ENCODE peak calls at places on chromosomes 3 and 15, in six cellular contexts. F is brain microvascular endothelial cell, P is hepatocyte, H is prostate gland, T is heart right ventricle, W is uterus. V is an unnamed sample. For H3K36me3, the result is how much of the 10 kb centered on the place peaks cover.

GRCh38 chr3:26505399-26505798 is 117.2 kb upstream of the LRRC3B start:
- DNase-seq in W (no peak), T (no peak), F (no peak), P (no peak), H (no peak), V (no peak)

GRCh38 chr15:96355561-96356129 is 25.1 kb downstream of the NR2F2 start:
- DNase-seq in W (no peak), F (no peak), P (no peak), H (no peak), T (no peak), V (no peak)

GRCh38 chr15:25933456-25934158 is 70.5 kb upstream of the ATP10A start:
- DNase-seq in H (peak), P (peak), F (peak), W (peak), T (peak), V (peak)

GRCh38 chr15:40325188-40325587 is 1.7 kb downstream of the INAFM2 start:
- DNase-seq in P (no peak), T (no peak), F (no peak), H (no peak), W (no peak), V (no peak)

GRCh38 chr3:109081746-109082510 is 36.0 kb downstream of the MORC1 start:
- DNase-seq in F (peak), W (no peak), T (no peak), P (peak), H (peak), V (no peak)

GRCh38 chr15:64466408-64467116 is 6.2 kb downstream of the ZNF609 start:
- DNase-seq in H (no peak), T (no peak), P (no peak), F (no peak), W (no peak), V (no peak)

GRCh38 chr15:56245871-56246814 is 2.5 kb upstream of the RFX7 start:
- DNase-seq in W (peak), P (peak), T (peak), H (peak), F (peak), V (peak)

GRCh38 chr15:67177750-67178149 is 76.7 kb downstream of the AAGAB start:
- DNase-seq in H (no peak), T (no peak), F (no peak), P (no peak), W (no peak), V (peak)

GRCh38 chr3:22414239-22414638 is 663.2 kb upstream of the ZNF385D start:
- DNase-seq in F (no peak), P (no peak), H (no peak), T (no peak), W (no peak), V (no peak)

GRCh38 chr3:5090197-5090596 is 31.9 kb upstream of the ARL8B start:
- DNase-seq in W (no peak), F (no peak), P (no peak), H (no peak), T (no peak), V (no peak)

GRCh38 chr15:39127151-39127815 is 453.6 kb upstream of the THBS1 start:
- DNase-seq in P (no peak), T (no peak), H (no peak), F (no peak), W (no peak), V (no peak)

GRCh38 chr3:33751320-33751719 is 33.3 kb upstream of the CLASP2 start:
- DNase-seq in P (no peak), T (no peak), F (no peak), H (no peak), W (no peak), V (no peak)

GRCh38 chr3:65888980-65889706 is 149.6 kb downstream of the MAGI1 start:
- DNase-seq in W (no peak), F (peak), H (no peak), T (no peak), P (peak), V (no peak)

GRCh38 chr3:13500133-13500885 is 20.2 kb downstream of the HDAC11 start:
- DNase-seq in F (peak), T (no peak), P (no peak), H (no peak), W (no peak), V (peak)

GRCh38 chr3:68973635-68974034 is 39.8 kb downstream of the EOGT start:
- DNase-seq in T (no peak), F (no peak), P (no peak), W (no peak), H (no peak), V (no peak)

GRCh38 chr3:194375473-194375872 is 5.9 kb upstream of the LRRC15 start:
- DNase-seq in H (no peak), P (peak), F (no peak), T (no peak), W (no peak), V (no peak)

GRCh38 chr3:15330031-15330596 is 2.3 kb downstream of the SH3BP5 start:
- DNase-seq in F (peak), T (no peak), H (no peak), W (peak), P (peak), V (no peak)

GRCh38 chr15:26772588-26773484 is at the start of gene GABRB3:
- DNase-seq in F (no peak), H (peak), W (no peak), T (peak), P (peak), V (peak)

GRCh38 chr3:123202451-123202850 is 708 bp downstream of the SEC22A start:
- DNase-seq in T (no peak), H (no peak), F (peak), W (peak), P (peak), V (no peak)

GRCh38 chr3:141410408-141410807 is 42.1 kb downstream of the ZBTB38 start:
- DNase-seq in F (peak), W (peak), P (no peak), T (no peak), H (no peak), V (no peak)

GRCh38 chr3:197345381-197345780 is 47.0 kb upstream of the DLG1 start:
- DNase-seq in T (no peak), P (no peak), W (no peak), F (no peak), H (no peak), V (no peak)

GRCh38 chr15:81256916-81257315 is 60.2 kb downstream of the IL16 start:
- DNase-seq in H (no peak), W (no peak), T (no peak), F (no peak), P (peak), V (no peak)

GRCh38 chr15:67120839-67121540 is 55.6 kb downstream of the SMAD3 start:
- DNase-seq in P (peak), H (peak), W (peak), T (peak), F (peak), V (peak)

GRCh38 chr3:138271189-138271794 is 58.4 kb downstream of the NME9 start:
- DNase-seq in W (no peak), H (no peak), T (no peak), F (no peak), P (no peak), V (no peak)
- H3K36me3 ChIP-seq in W (under half), H (under half), T (under half), F (under half), P (under half), V (half or more)

DNA sequence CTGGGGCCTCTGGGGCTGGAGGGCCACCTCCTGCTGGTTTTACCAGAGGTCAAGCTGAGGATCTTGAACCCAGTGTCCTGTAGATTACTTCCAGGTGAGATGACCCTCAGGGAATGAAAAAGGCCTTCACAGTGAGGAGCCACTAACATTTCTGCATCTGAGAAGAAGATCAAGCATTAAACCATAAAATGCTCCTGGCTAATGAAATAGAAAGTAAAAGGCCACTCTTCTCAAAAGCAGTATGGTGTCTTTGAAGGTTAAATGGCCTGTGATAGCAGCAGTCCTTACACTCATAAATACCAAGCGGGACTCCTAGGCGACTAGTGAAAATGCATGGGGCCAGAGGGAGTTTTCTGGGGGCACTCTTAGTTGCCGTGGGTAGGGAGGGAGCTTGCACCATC is 47.0 kb upstream of the RGMA start:
- DNase-seq in H (no peak), F (no peak), P (no peak), W (no peak), T (no peak), V (no peak)
- H3K36me3 ChIP-seq in H (under half), F (under half), P (under half), W (under half), T (under half), V (under half)

GRCh38 chr15:63049747-63050439 is 7.3 kb downstream of the TPM1 start:
- DNase-seq in H (no peak), T (no peak), P (no peak), W (no peak), F (no peak), V (no peak)

GRCh38 chr15:63052961-63053698 is 10.6 kb downstream of the TPM1 start:
- DNase-seq in T (peak), H (peak), P (peak), W (peak), F (no peak), V (no peak)

GRCh38 chr15:63052128-63052826 is 9.7 kb downstream of the TPM1 start:
- DNase-seq in F (no peak), W (no peak), T (no peak), H (no peak), P (no peak), V (no peak)

GRCh38 chr15:63050737-63051700 is 8.5 kb downstream of the TPM1 start:
- DNase-seq in F (peak), P (peak), W (peak), T (no peak), H (no peak), V (no peak)

DNA sequence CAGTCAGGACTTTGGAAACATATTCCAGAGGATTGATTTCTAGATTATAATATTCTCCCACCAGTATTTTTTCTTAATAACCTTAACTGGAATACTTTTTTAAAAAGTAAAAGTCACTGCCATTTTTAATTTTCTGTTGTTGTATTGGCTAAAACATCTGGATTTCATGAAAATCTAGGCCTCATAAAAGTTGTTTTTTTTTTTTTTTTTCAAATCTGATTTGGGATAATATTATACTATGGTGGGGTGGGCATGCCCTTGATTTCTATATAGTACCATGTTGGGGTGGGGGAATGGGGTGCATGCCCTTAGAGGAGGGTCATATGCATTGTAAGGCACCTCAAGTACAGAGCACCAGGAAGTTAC is 9.1 kb downstream of the TPM1 start:
- DNase-seq in T (no peak), F (no peak), W (no peak), H (no peak), P (no peak), V (no peak)
- H3K36me3 ChIP-seq in T (under half), F (half or more), W (under half), H (under half), P (under half), V (under half)

DNA sequence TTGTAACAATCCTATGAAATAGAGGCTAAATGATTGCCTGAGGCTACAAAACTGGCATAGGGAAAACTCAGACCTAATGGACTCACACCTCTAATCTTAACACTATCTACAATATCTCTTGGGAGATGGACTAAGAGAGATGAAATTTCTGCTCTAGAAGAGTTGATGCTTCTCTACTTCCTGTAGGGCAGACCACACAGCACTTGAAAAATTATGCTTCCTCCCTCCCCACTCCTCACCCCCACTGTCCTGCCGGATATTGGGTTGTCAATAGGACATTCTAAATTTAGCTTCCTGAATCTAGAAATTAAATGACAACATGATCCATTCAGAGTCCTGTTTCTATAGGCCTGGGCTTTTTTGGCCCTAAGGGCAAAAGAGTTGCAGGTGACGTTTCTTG is 295.6 kb downstream of the GAP43 start:
- DNase-seq in F (no peak), W (no peak), P (no peak), T (no peak), H (no peak), V (no peak)
- H3K36me3 ChIP-seq in F (under half), W (under half), P (under half), T (under half), H (under half), V (under half)

GRCh38 chr15:32840481-32841245 is 122.9 kb downstream of the GREM1 start:
- DNase-seq in T (no peak), F (no peak), P (no peak), H (no peak), W (no peak), V (no peak)

GRCh38 chr15:32842081-32842480 is 124.3 kb downstream of the GREM1 start:
- DNase-seq in H (no peak), P (no peak), T (no peak), F (no peak), W (no peak), V (no peak)

GRCh38 chr15:32844118-32844711 is 126.4 kb downstream of the GREM1 start:
- DNase-seq in T (no peak), P (peak), W (no peak), H (no peak), F (peak), V (no peak)

GRCh38 chr15:32838820-32839219 is 121.0 kb downstream of the GREM1 start:
- DNase-seq in P (peak), H (no peak), F (peak), T (no peak), W (no peak), V (no peak)

DNA sequence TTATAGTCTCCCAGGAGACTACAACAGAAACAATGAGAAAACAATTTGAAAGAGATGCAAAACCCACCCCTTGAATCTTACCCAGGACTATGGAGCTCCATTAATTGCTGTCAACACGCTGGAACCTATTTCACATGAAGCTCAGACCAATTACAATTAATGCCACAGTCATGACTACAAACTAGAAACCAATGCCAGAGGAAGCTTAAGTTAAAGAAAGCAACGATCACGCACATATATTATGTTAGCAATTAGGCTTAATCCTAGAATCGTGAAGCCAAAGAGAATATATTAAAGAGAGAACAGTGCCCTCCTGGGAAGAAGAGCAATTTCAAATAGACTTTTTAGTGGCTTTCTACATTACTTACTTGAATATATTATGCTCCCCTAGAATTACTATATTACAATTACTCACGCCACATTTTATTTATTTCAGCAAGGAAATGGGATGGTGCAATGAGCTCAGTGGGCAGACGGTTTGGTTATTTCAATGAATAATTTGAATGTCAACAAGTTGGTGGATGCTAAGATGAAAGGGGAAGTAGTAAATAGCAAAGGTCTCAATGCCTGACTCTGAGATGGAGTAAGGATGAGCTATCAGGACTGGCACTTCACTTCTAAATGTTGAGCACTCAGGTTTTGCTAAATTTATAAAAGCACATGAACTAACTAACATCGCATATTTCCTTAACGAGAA is 125.6 kb downstream of the GREM1 start:
- DNase-seq in F (no peak), W (no peak), H (no peak), T (no peak), P (no peak), V (no peak)
- H3K36me3 ChIP-seq in F (under half), W (under half), H (under half), T (under half), P (under half), V (under half)

GRCh38 chr3:37903734-37904133 is 42.1 kb downstream of the CTDSPL start:
- DNase-seq in P (no peak), T (no peak), W (no peak), F (no peak), H (no peak), V (no peak)
- H3K36me3 ChIP-seq in P (under half), T (under half), W (under half), F (under half), H (under half), V (under half)

GRCh38 chr3:10155658-10156057 is 9.1 kb upstream of the IRAK2 start:
- DNase-seq in T (no peak), P (no peak), F (no peak), H (no peak), W (no peak), V (no peak)

GRCh38 chr3:10150987-10151386 is 9.4 kb downstream of the VHL start:
- DNase-seq in W (no peak), P (no peak), H (no peak), F (no peak), T (no peak), V (no peak)

GRCh38 chr3:10157015-10157414 is 7.7 kb upstream of the IRAK2 start:
- DNase-seq in F (no peak), W (no peak), T (no peak), H (no peak), P (no peak), V (no peak)

GRCh38 chr3:10155123-10155472 is 9.6 kb upstream of the IRAK2 start:
- DNase-seq in F (no peak), H (no peak), W (no peak), T (no peak), P (no peak), V (no peak)

DNA sequence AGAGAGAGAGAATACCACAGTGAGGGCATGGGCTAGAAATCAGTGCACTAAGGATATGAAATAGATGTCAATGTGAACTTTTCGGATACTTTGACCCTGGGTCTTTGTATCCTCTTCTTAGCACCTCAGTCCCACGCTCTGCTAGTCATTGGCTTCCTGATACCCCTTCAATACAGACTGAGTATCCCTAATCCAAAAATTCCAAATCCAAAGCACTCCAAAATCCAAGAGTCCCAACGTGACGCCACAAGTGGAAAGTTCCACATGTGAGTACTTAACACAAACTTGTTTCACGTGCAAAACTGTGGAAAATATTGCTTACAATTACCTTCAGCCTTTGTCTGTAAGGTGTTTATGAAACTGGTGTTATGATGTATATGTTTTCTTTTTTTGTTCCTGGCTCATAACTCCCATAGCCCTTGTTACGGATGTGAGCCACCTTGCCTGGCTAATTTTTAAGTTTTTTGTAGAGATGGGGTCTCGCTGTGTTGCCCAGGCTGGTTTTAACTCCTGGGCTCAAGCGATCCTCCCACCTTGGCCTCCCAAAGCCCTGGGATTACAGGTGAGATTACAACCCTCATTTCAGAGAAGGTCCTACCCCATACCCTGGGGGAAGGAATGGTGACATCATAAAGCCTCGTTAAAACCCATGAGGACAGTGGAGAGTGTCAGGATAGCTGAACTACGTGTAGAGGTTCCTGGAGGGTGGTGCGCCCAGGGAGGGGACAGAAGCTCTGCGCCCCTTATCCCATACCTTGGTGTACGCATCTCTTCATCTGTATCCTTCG is 10.2 kb upstream of the IRAK2 start:
- DNase-seq in W (no peak), F (no peak), P (no peak), T (no peak), H (no peak), V (no peak)
- H3K36me3 ChIP-seq in W (under half), F (under half), P (under half), T (under half), H (under half), V (half or more)

GRCh38 chr3:137772231-137772617 is 8.1 kb downstream of the SOX14 start:
- DNase-seq in W (no peak), H (no peak), T (no peak), P (no peak), F (no peak), V (no peak)
- H3K36me3 ChIP-seq in W (under half), H (under half), T (under half), P (under half), F (under half), V (under half)

V was measured in upper lobe of right lung.